ENCODE peak calls at places on chromosome 3, in six cellular contexts. N is stimulated activated CD4-positive, alpha-beta T cell treated with anti-CD3 and anti-CD28 coated beads, Interleukin-4, amount 100 ng/mL, for 24 hours; M is germinal center; J is dermis microvascular lymphatic vessel endothelial cell; S is sigmoid colon; W is stomach. Z is an unnamed sample.

GRCh38 chr3:134153761-134154160 is 96.9 kb downstream of the RYK start:
- DNase-seq in M (no peak), J (no peak), S (no peak), W (no peak), N (no peak), Z (no peak)

GRCh38 chr3:36817806-36818205 is 53.5 kb upstream of the DCLK3 start:
- DNase-seq in S (no peak), W (no peak), N (no peak), M (no peak), J (no peak), Z (no peak)

GRCh38 chr3:121064121-121064520 is 156.1 kb downstream of the STXBP5L start:
- DNase-seq in S (no peak), N (no peak), M (no peak), J (no peak), W (no peak), Z (no peak)

GRCh38 chr3:132854856-132855535 is 132.8 kb upstream of the NPHP3 start:
- DNase-seq in M (no peak), J (no peak), N (no peak), W (no peak), S (no peak), Z (no peak)

GRCh38 chr3:140449591-140450256 is 228.1 kb upstream of the TRIM42 start:
- DNase-seq in W (peak), S (no peak), M (no peak), N (no peak), J (no peak), Z (no peak)

GRCh38 chr3:177473184-177473583 is 275.9 kb upstream of the TBL1XR1 start:
- DNase-seq in J (no peak), W (no peak), N (no peak), S (no peak), M (no peak), Z (no peak)

GRCh38 chr3:55709411-55709997 is 222.4 kb upstream of the WNT5A start:
- DNase-seq in J (no peak), N (no peak), M (no peak), S (peak), W (no peak), Z (no peak)

GRCh38 chr3:9704343-9705322 is 1.0 kb downstream of the CPNE9 start:
- DNase-seq in W (peak), S (no peak), M (no peak), N (peak), J (no peak), Z (peak)

GRCh38 chr3:185094691-185095090 is 58.2 kb downstream of the C3orf70 start:
- DNase-seq in S (no peak), J (no peak), W (no peak), N (no peak), M (no peak), Z (no peak)

GRCh38 chr3:13047296-13048165 is 25.7 kb downstream of the IQSEC1 start:
- DNase-seq in W (no peak), M (no peak), N (no peak), S (no peak), J (no peak), Z (no peak)

GRCh38 chr3:173770796-173771573 is 373.4 kb downstream of the NLGN1 start:
- DNase-seq in M (no peak), N (no peak), S (no peak), J (peak), W (no peak), Z (peak)

GRCh38 chr3:174862101-174862500 is 3.0 kb downstream of the NAALADL2 start:
- DNase-seq in S (no peak), W (peak), J (no peak), M (no peak), N (no peak), Z (peak)

GRCh38 chr3:117463276-117463675 is 753.7 kb downstream of the TUSC7 start:
- DNase-seq in S (no peak), J (no peak), M (no peak), N (no peak), W (no peak), Z (no peak)

GRCh38 chr3:146873748-146874147 is 268.6 kb upstream of the PLSCR5 start:
- DNase-seq in M (no peak), S (no peak), N (no peak), W (no peak), J (no peak), Z (no peak)

GRCh38 chr3:41307065-41307464 is 107.8 kb downstream of the CTNNB1 start:
- DNase-seq in M (no peak), J (no peak), S (no peak), N (no peak), W (no peak), Z (no peak)

GRCh38 chr3:41163399-41163798 is 35.9 kb upstream of the CTNNB1 start:
- DNase-seq in W (no peak), M (no peak), J (no peak), S (no peak), N (no peak), Z (no peak)

GRCh38 chr3:58175429-58176184 is 35.2 kb downstream of the DNASE1L3 start:
- DNase-seq in N (no peak), J (no peak), S (peak), M (no peak), W (peak), Z (peak)

GRCh38 chr3:142853270-142854163 is 35.4 kb downstream of the PCOLCE2 start:
- DNase-seq in J (no peak), S (no peak), W (peak), N (no peak), M (no peak), Z (peak)

GRCh38 chr3:197343656-197344408 is 45.4 kb upstream of the DLG1 start:
- DNase-seq in W (no peak), S (no peak), M (no peak), N (no peak), J (no peak), Z (no peak)

GRCh38 chr3:48426944-48427629 is 2.8 kb downstream of the PLXNB1 start:
- DNase-seq in M (no peak), N (no peak), J (no peak), S (no peak), W (no peak), Z (no peak)

GRCh38 chr3:16203671-16204629 is 29.5 kb downstream of the GALNT15 start:
- DNase-seq in W (no peak), S (no peak), M (no peak), N (no peak), J (no peak), Z (no peak)

GRCh38 chr3:15420871-15421270 is 6.5 kb downstream of the METTL6 start:
- DNase-seq in S (no peak), M (no peak), J (no peak), N (no peak), W (no peak), Z (peak)

GRCh38 chr3:195151866-195152526 is 119.0 kb downstream of the XXYLT1 start:
- DNase-seq in M (no peak), J (no peak), W (no peak), S (no peak), N (no peak), Z (peak)

GRCh38 chr3:24494616-24495333 is at the start of gene THRB:
- DNase-seq in W (peak), J (no peak), N (no peak), S (peak), M (peak), Z (peak)

GRCh38 chr3:152779649-152780048 is 55.3 kb upstream of the P2RY1 start:
- DNase-seq in S (no peak), N (no peak), J (no peak), W (no peak), M (no peak), Z (no peak)

GRCh38 chr3:58668247-58668646 is 1.7 kb upstream of the FAM3D start:
- DNase-seq in W (peak), N (no peak), S (no peak), J (no peak), M (no peak), Z (no peak)

GRCh38 chr3:12754315-12754714 is 4.7 kb downstream of the TMEM40 start:
- DNase-seq in M (no peak), W (no peak), N (no peak), S (no peak), J (no peak), Z (no peak)

GRCh38 chr3:180049391-180049790 is 12.7 kb upstream of the PEX5L start:
- DNase-seq in S (no peak), J (no peak), N (no peak), W (no peak), M (no peak), Z (no peak)

GRCh38 chr3:149343951-149344350 is 10.5 kb upstream of the TM4SF18 start:
- DNase-seq in J (no peak), M (peak), S (no peak), N (no peak), W (no peak), Z (peak)

GRCh38 chr3:17846466-17846865 is 104.0 kb upstream of the TBC1D5 start:
- DNase-seq in M (no peak), W (no peak), J (no peak), S (no peak), N (no peak), Z (peak)

GRCh38 chr3:141680620-141681389 is 57.3 kb upstream of the RNF7 start:
- DNase-seq in M (no peak), N (no peak), W (no peak), J (peak), S (no peak), Z (peak)

GRCh38 chr3:170331143-170331542 is 26.4 kb upstream of the SKIL start:
- DNase-seq in S (no peak), N (no peak), M (no peak), J (no peak), W (peak), Z (no peak)

Z was measured in ELR.